ENCODE peak calls at places on chromosomes 4 and X, in six cellular contexts. E, L, Q, R, D and U are unnamed samples.

GRCh38 chrX:71067727-71068051 is 445 bp downstream of the SNX12 start:
- DNase-seq in E (no peak), L (peak; percentile 6), Q (no peak), R (no peak), D (no peak), U (no peak)

GRCh38 chr4:7313991-7314390 is 120.7 kb downstream of the PSAPL1 start:
- DNase-seq in E (no peak), L (no peak), Q (no peak), R (no peak), D (no peak), U (no peak)

GRCh38 chr4:59608466-59608865 is 1591.7 kb upstream of the ADGRL3 start:
- DNase-seq in E (no peak), L (peak; percentile 13), Q (peak; percentile 1), R (no peak), D (no peak), U (peak; percentile 17)

GRCh38 chr4:10565166-10565780 is 108.0 kb upstream of the ZNF518B start:
- DNase-seq in E (no peak), L (no peak), Q (no peak), R (no peak), D (no peak), U (no peak)

GRCh38 chr4:3869661-3870566 is 103.7 kb downstream of the ADRA2C start:
- DNase-seq in E (no peak), L (no peak), Q (no peak), R (no peak), D (no peak), U (no peak)

GRCh38 chrX:15973299-15973698 is 118.7 kb upstream of the AP1S2 start:
- DNase-seq in E (no peak), L (peak; percentile 66), Q (peak; percentile 48), R (peak; percentile 39), D (no peak), U (peak; percentile 44)

GRCh38 chr4:163077611-163078010 is 89.1 kb downstream of the NAF1 start:
- DNase-seq in E (no peak), L (no peak), Q (no peak), R (no peak), D (no peak), U (peak; percentile 7)

GRCh38 chr4:8278009-8278395 is 8.4 kb downstream of the HTRA3 start:
- DNase-seq in E (no peak), L (no peak), Q (no peak), R (no peak), D (no peak), U (no peak)

GRCh38 chr4:73224886-73225285 is 33.7 kb downstream of the ANKRD17 start:
- DNase-seq in E (no peak), L (no peak), Q (no peak), R (no peak), D (no peak), U (no peak)

GRCh38 chr4:10746371-10747143 is 62.0 kb upstream of the CLNK start:
- DNase-seq in E (no peak), L (no peak), Q (peak; percentile 14), R (no peak), D (no peak), U (no peak)

GRCh38 chr4:102196221-102196620 is 149.1 kb downstream of the SLC39A8 start:
- DNase-seq in E (no peak), L (peak; percentile 15), Q (peak; percentile 37), R (peak; percentile 53), D (peak; percentile 98), U (peak; percentile 38)

GRCh38 chr4:179893967-179894590 is 2349.1 kb upstream of the TENM3 start:
- DNase-seq in E (no peak), L (no peak), Q (no peak), R (no peak), D (peak; percentile 63), U (no peak)

DNA sequence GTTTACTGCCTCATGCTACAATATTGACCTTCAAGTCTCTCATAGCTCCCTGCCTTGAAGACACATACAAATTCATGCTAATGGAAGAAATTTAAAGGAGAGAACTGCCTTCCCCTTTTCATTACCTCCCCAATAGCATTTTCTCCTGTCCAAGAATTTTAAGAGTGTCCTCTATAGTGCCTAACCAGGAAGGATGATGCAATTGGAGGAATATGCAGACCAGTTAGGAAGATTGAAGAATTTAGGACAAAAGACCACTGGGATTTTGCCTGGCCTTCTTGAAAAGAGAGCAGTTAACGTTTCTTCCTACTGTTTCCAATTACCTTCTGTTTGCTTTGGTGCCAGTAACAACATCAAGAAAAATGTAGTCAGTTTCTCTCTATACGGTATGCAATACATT is 443.9 kb downstream of the INPP4B start:
- DNase-seq in E (no peak), L (no peak), Q (no peak), R (no peak), D (no peak), U (no peak)
- H3K4me3 ChIP-seq in E (no peak overlapping the region), L (no peak overlapping the region), Q (peak overlapping the region; percentile 69), R (no peak overlapping the region), D (peak overlapping the region; percentile 61), U (no peak overlapping the region)

DNA sequence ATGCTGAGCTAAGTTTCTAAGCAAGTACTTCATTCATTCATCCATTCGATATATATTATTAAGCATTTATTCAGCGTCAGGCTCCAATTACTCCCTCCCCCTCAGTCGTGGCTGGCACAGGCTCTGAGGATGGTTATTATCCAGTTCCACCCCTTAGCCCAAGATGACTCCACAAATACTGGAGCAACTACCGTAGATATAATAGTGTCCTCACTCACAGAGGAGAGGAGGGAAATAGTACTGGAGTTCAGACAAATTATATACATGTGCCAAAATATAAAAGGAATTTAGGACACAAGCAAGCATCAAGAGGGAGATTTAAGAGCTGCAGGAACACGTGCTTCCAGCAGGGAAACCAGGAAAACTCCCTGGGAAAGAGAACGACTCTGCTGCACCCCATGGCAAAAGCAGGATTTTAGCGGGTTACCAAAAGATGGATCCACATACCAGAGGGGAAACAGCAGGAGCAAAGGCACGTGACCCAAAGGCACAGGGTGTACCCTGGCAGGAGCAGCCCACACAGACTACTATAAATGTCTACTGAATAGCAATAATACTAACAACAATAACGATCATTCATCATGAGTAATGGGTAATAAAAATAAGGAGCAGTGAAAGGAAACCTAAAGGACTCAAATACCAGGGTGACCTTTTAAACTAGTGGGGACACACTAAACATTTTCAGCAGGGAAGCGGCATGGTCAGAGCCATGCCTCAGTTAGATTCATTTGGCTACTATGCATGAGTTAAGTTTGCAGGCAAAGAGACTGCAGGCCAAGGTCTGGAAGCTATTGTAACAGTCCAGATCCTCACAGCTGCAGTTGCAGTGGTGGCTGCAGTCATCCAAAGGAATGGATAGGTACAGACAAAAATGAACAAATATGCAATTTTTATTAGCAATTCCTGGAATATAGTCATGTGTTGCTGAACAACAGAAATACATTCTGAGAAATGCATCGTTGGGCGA is 153.7 kb downstream of the APBB2 start:
- DNase-seq in E (no peak), L (no peak), Q (no peak), R (no peak), D (no peak), U (no peak)
- TF ChIP-seq CTCF in E (no peak), L (no peak), Q (no peak), R (no peak), D (no peak), U (no peak)

GRCh38 chr4:80240976-80241375 is 25.5 kb upstream of the FGF5 start:
- DNase-seq in E (no peak), L (no peak), Q (peak; percentile 53), R (peak; percentile 28), D (no peak), U (no peak)
- H3K4me3 ChIP-seq in E (no peak overlapping the region), L (no peak overlapping the region), Q (no peak overlapping the region), R (no peak overlapping the region), D (no peak overlapping the region), U (no peak overlapping the region)

DNA sequence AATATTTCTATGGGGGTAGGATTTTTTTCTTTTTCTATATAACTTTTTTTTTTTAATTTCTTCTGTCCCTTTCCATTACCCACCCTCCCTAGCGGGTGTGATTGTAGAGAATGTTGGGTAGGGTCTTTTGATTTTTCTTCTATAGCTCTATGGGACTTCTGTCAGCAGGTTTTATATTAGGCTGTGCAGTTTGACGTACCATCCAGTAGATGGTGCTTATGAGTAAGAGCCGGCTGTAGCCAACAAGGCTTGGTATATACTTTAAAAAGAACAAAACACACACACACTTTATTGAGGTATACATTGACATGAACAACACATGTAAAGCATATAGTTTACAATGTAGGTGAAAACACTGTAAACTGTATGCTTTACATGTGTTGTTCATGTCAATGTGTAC is 247.9 kb upstream of the POF1B start:
- DNase-seq in E (no peak), L (peak; percentile 39), Q (no peak), R (no peak), D (no peak), U (peak; percentile 4)
- TF ChIP-seq CTCF in E (peak; percentile 20), L (peak; percentile 56), Q (peak; percentile 71), R (no peak), D (peak; percentile 51), U (peak; percentile 24)

GRCh38 chrX:17986440-17986839 is 125.3 kb upstream of the RAI2 start:
- DNase-seq in E (no peak), L (no peak), Q (no peak), R (no peak), D (no peak), U (no peak)
- H3K4me3 ChIP-seq in E (no peak overlapping the region), L (no peak overlapping the region), Q (no peak overlapping the region), R (no peak overlapping the region), D (no peak overlapping the region), U (no peak overlapping the region)

DNA sequence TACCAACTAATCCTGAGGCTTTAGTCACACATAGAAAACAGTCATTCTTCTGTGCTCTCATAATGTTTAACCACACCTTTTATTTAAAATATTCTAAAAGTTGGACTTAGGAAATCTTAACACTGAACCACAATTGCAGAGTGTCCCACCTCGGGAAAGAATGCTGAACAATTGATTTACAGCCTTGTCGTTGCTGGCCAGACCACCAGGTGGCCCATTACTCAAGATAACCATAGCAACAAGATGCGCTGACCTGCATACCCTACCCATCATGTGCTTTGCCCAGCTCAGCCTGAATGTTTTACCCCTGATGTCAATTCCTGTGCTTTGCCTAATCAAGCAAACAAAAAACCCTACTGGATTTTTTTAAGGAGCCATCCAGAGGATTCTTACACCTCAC is 100.7 kb downstream of the ARSJ start:
- DNase-seq in E (no peak), L (peak; percentile 15), Q (peak; percentile 25), R (no peak), D (no peak), U (peak; percentile 15)
- TF ChIP-seq CTCF in E (no peak), L (peak; percentile 40), Q (peak; percentile 22), R (no peak), D (peak; percentile 62), U (peak; percentile 18)

GRCh38 chr4:107987916-107988762 is 1.6 kb upstream of the HADH start:
- DNase-seq in E (no peak), L (no peak), Q (no peak), R (peak; percentile 66), D (no peak), U (peak; percentile 88)
- H3K4me3 ChIP-seq in E (no peak overlapping the region), L (no peak overlapping the region), Q (no peak overlapping the region), R (no peak overlapping the region), D (no peak overlapping the region), U (no peak overlapping the region)

DNA sequence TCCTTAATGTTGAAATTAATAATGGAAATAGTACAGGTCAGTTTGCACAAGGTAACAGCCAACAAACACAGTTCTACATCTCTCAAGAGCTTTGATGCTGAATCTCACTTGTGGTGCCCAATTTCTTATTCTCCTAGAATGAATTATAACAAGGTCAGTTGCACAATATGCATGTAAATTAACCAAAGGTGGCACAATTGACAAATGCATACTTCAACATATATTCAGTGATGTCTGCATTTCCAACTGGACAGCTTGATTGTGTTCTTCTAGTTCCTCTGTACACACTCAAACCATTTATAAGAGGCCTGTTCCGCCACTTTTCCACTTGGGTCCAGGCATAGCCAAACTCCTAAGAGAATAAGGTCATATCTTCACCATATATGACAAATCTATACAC is 210.3 kb upstream of the EPHA5 start:
- DNase-seq in E (no peak), L (peak; percentile 48), Q (no peak), R (peak; percentile 53), D (no peak), U (peak; percentile 23)
- TF ChIP-seq CTCF in E (no peak), L (peak; percentile 50), Q (no peak), R (peak; percentile 3), D (no peak), U (no peak)